ENCODE peak calls at places on chromosome 22, in four cellular contexts. G, N, J and K are unnamed samples.

GRCh38 chr22:48320671-48321515 is 1506.8 kb downstream of the BRD1 start:
- DNase-seq in N (peak; percentile 48), J (no peak), G (peak; percentile 47), K (peak; percentile 26)

GRCh38 chr22:32652609-32653008 is 148.9 kb upstream of the TIMP3 start:
- DNase-seq in G (no peak), J (no peak), N (no peak), K (no peak)

GRCh38 chr22:43996170-43996980 is 27.7 kb upstream of the PARVB start:
- DNase-seq in N (peak; percentile 83), G (no peak), J (peak; percentile 88), K (peak; percentile 83)

GRCh38 chr22:44885806-44886360 is 123.9 kb downstream of the PHF21B start:
- DNase-seq in N (peak; percentile 44), G (no peak), J (no peak), K (no peak)

GRCh38 chr22:45684169-45684568 is 12.5 kb downstream of the ATXN10 start:
- DNase-seq in J (no peak), N (no peak), G (no peak), K (no peak)

GRCh38 chr22:23698094-23698493 is 7.3 kb downstream of the RGL4 start:
- DNase-seq in N (no peak), J (no peak), G (no peak), K (no peak)

GRCh38 chr22:23301591-23301990 is 121.3 kb downstream of the BCR start:
- DNase-seq in G (no peak), J (peak; percentile 19), N (no peak), K (peak; percentile 21)

GRCh38 chr22:45478108-45478771 is 24.4 kb upstream of the FBLN1 start:
- DNase-seq in J (no peak), N (peak; percentile 6), G (no peak), K (peak; percentile 43)

GRCh38 chr22:32754413-32755041 is 47.0 kb upstream of the TIMP3 start:
- DNase-seq in G (no peak), J (no peak), N (no peak), K (no peak)

GRCh38 chr22:20390394-20390907 is 3.5 kb upstream of the ZNF74 start:
- DNase-seq in G (no peak), J (no peak), N (no peak), K (no peak)

GRCh38 chr22:31081963-31082605 is 966 bp downstream of the SMTN start:
- DNase-seq in N (no peak), G (no peak), J (no peak), K (no peak)

GRCh38 chr22:29713156-29713715 is 6.6 kb upstream of the CABP7 start:
- DNase-seq in G (no peak), N (no peak), J (no peak), K (no peak)

GRCh38 chr22:19121631-19122142 is 525 bp downstream of the DGCR2 start:
- DNase-seq in N (peak; percentile 84), G (peak; percentile 74), J (peak; percentile 84), K (peak; percentile 76)

GRCh38 chr22:22167791-22168189 is 76.8 kb upstream of the VPREB1 start:
- DNase-seq in N (no peak), G (no peak), J (no peak), K (no peak)

DNA sequence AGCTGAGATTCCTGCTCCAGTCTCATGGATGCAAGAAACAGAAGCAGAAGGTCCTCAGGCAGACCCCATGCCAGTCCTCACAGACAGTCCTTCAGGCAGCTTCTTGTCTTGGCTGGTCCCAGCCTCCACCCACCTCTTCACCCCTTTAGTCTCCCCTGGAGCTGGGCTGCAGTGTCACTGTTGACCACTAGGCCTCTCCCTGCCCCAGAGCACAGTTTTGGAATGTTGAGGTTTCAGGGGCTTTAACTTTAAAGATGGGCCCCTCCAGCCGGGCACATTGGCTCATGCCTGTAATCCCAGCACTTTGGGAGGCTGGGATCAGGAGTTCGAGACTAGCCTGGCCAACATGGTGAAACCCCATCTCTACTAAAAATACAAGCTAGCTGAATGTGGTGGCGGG is 39.5 kb upstream of the GCAT start:
- DNase-seq in N (no peak), G (no peak), J (no peak), K (no peak)
- TF ChIP-seq CTCF in N (peak; percentile 10), G (peak; percentile 43), J (peak; percentile 5), K (peak; percentile 18)

GRCh38 chr22:25028841-25029141 is 76.3 kb downstream of the KIAA1671 start:
- DNase-seq in G (no peak), N (no peak), J (no peak), K (no peak)
- H3K9me3 ChIP-seq in G (no peaks in the 10 kb centered on the region), N (no peaks in the 10 kb centered on the region), J (no peaks in the 10 kb centered on the region), K (no peaks in the 10 kb centered on the region)

DNA sequence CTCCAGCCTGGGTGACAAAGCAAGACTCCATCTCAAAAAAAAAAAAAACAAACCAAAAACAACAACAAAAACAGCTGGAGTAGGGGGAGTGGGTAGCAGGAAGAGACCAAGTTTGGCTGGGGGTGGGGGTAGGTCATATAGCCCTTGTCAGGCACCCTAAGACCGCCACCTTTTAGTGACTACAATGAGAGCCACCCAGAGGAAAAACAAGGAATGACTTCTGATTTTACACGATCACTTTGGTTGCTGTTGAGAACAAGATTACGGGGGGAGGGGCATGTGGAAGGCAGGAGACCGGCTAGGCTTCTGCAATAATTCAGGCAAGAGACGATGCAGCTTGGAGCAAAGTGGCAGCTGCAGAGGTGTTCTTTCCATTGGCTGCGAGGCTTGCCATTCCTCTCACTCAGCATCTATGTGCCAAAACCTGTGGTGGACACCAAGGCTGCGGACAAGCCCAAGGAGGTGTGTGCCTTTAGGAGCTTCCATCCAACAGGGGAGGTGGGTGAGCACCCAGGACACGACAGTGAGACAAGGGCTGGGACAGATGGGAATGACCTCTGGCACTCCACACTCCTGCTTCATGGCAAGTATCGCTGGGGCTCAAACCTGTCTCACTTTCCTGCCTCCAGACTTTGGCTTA is 1.7 kb downstream of the RPS19BP1 start:
- DNase-seq in G (peak; percentile 53), J (no peak), N (no peak), K (peak; percentile 38)
- TF ChIP-seq CTCF in G (peak; percentile 24), J (peak; percentile 14), N (no peak), K (no peak)

GRCh38 chr22:47193606-47194316 is 431.3 kb downstream of the TBC1D22A start:
- DNase-seq in J (peak; percentile 26), N (peak; percentile 45), G (no peak), K (peak; percentile 20)
- H3K9me3 ChIP-seq in J (no peaks in the 10 kb centered on the region), N (no peaks in the 10 kb centered on the region), G (no peaks in the 10 kb centered on the region), K (no peaks in the 10 kb centered on the region)

GRCh38 chr22:39530136-39530535 is 2.4 kb downstream of the RPS19BP1 start:
- DNase-seq in G (no peak), N (no peak), J (no peak), K (peak; percentile 34)

GRCh38 chr22:39528681-39529486 is 3.7 kb downstream of the RPS19BP1 start:
- DNase-seq in N (peak; percentile 95), J (peak; percentile 96), G (peak; percentile 95), K (peak; percentile 95)

GRCh38 chr22:39527481-39527961 is 5.0 kb downstream of the RPS19BP1 start:
- DNase-seq in J (no peak), N (no peak), G (no peak), K (peak; percentile 50)

GRCh38 chr22:39528080-39528661 is 4.4 kb downstream of the RPS19BP1 start:
- DNase-seq in G (no peak), J (no peak), N (no peak), K (peak; percentile 42)

GRCh38 chr22:39529487-39529851 is 3.1 kb downstream of the RPS19BP1 start:
- DNase-seq in J (no peak), G (no peak), N (no peak), K (no peak)
- TF ChIP-seq CTCF in J (no peak), G (no peak), N (peak; percentile 11), K (peak; percentile 6)